ENCODE peak calls at places on chromosomes 11 and 22, in four cellular contexts. One of them, this sample, is unnamed.

GRCh38 chr11:40280161-40281054 is 1179.0 kb downstream of the LRRC4C start:
- DNase-seq in IMR-90: no peak
- DNase-seq in H9: no peak
- DNase-seq in H1: no peak
- DNase-seq in this sample: peak; percentile 45

GRCh38 chr11:57248780-57249383 is 11.8 kb upstream of the APLNR start:
- DNase-seq in IMR-90: peak; percentile 67
- DNase-seq in H9: peak; percentile 89
- DNase-seq in H1: peak; percentile 85
- DNase-seq in this sample: peak; percentile 91

GRCh38 chr11:124122123-124122522 is 6.9 kb downstream of the VWA5A start:
- DNase-seq in IMR-90: no peak
- DNase-seq in H9: no peak
- DNase-seq in H1: no peak
- DNase-seq in this sample: peak; percentile 28

GRCh38 chr11:120455487-120455886 is 56.1 kb upstream of the GRIK4 start:
- DNase-seq in IMR-90: no peak
- DNase-seq in H9: no peak
- DNase-seq in H1: no peak
- DNase-seq in this sample: no peak

GRCh38 chr11:122159173-122159701 is 43.2 kb upstream of the BLID start:
- DNase-seq in IMR-90: peak; percentile 65
- DNase-seq in H9: no peak
- DNase-seq in H1: no peak
- DNase-seq in this sample: peak; percentile 17

GRCh38 chr22:24039046-24039445 is 27.9 kb downstream of the CABIN1 start:
- DNase-seq in IMR-90: no peak
- DNase-seq in H9: no peak
- DNase-seq in H1: no peak
- DNase-seq in this sample: no peak

GRCh38 chr11:128470081-128470480 is 117.3 kb downstream of the ETS1 start:
- DNase-seq in IMR-90: no peak
- DNase-seq in H9: no peak
- DNase-seq in H1: no peak
- DNase-seq in this sample: no peak

GRCh38 chr11:68145120-68145866 is 24.1 kb upstream of the CHKA start:
- DNase-seq in IMR-90: no peak
- DNase-seq in H9: no peak
- DNase-seq in H1: no peak
- DNase-seq in this sample: no peak

GRCh38 chr11:94933225-94934130 is 39.9 kb downstream of the CWC15 start:
- DNase-seq in IMR-90: peak; percentile 97
- DNase-seq in H9: no peak
- DNase-seq in H1: no peak
- DNase-seq in this sample: no peak

GRCh38 chr11:95715777-95716241 is 73.8 kb downstream of the FAM76B start:
- DNase-seq in IMR-90: no peak
- DNase-seq in H9: no peak
- DNase-seq in H1: no peak
- DNase-seq in this sample: no peak

GRCh38 chr11:122733301-122733686 is 77.8 kb downstream of the UBASH3B start:
- DNase-seq in IMR-90: peak; percentile 92
- DNase-seq in H9: no peak
- DNase-seq in H1: no peak
- DNase-seq in this sample: no peak

GRCh38 chr22:29143848-29144785 is 61.6 kb upstream of the EMID1 start:
- DNase-seq in IMR-90: no peak
- DNase-seq in H9: no peak
- DNase-seq in H1: peak; percentile 45
- DNase-seq in this sample: no peak

GRCh38 chr22:39712938-39713525 is 142.5 kb downstream of the CACNA1I start:
- DNase-seq in IMR-90: no peak
- DNase-seq in H9: no peak
- DNase-seq in H1: no peak
- DNase-seq in this sample: no peak

GRCh38 chr11:112769170-112769569 is 192.1 kb upstream of the NCAM1 start:
- DNase-seq in IMR-90: no peak
- DNase-seq in H9: no peak
- DNase-seq in H1: no peak
- DNase-seq in this sample: no peak

GRCh38 chr11:118918128-118918685 is 7.5 kb downstream of the BCL9L start:
- DNase-seq in IMR-90: peak; percentile 91
- DNase-seq in H9: peak; percentile 84
- DNase-seq in H1: no peak
- DNase-seq in this sample: peak; percentile 98

GRCh38 chr11:49208006-49208721 is at the start of gene FOLH1:
- DNase-seq in IMR-90: no peak
- DNase-seq in H9: peak; percentile 42
- DNase-seq in H1: peak; percentile 51
- DNase-seq in this sample: peak; percentile 66

GRCh38 chr22:50051930-50052329 is 6.2 kb downstream of the TTLL8 start:
- DNase-seq in IMR-90: no peak
- DNase-seq in H9: no peak
- DNase-seq in H1: no peak
- DNase-seq in this sample: no peak

GRCh38 chr11:61442616-61443015 is 12.7 kb downstream of the SDHAF2 start:
- DNase-seq in IMR-90: no peak
- DNase-seq in H9: no peak
- DNase-seq in H1: no peak
- DNase-seq in this sample: no peak

GRCh38 chr11:64754124-64754918 is 5.5 kb downstream of the PYGM start:
- DNase-seq in IMR-90: no peak
- DNase-seq in H9: peak; percentile 30
- DNase-seq in H1: no peak
- DNase-seq in this sample: no peak

GRCh38 chr22:36907464-36907863 is 6.0 kb upstream of the CSF2RB start:
- DNase-seq in IMR-90: no peak
- DNase-seq in H9: no peak
- DNase-seq in H1: no peak
- DNase-seq in this sample: no peak

GRCh38 chr22:32396746-32397145 is 15.3 kb downstream of the RTCB start:
- DNase-seq in IMR-90: no peak
- DNase-seq in H9: no peak
- DNase-seq in H1: no peak
- DNase-seq in this sample: no peak

GRCh38 chr22:37552560-37553163 is 7.6 kb upstream of the CDC42EP1 start:
- DNase-seq in IMR-90: peak; percentile 55
- DNase-seq in H9: peak; percentile 75
- DNase-seq in H1: peak; percentile 62
- DNase-seq in this sample: peak; percentile 89

GRCh38 chr11:96037267-96037990 is 113.5 kb upstream of the MTMR2 start:
- DNase-seq in IMR-90: no peak
- DNase-seq in H9: no peak
- DNase-seq in H1: no peak
- DNase-seq in this sample: peak; percentile 80

GRCh38 chr11:113167599-113167998 is 146.8 kb upstream of the TTC12 start:
- DNase-seq in IMR-90: no peak
- DNase-seq in H9: no peak
- DNase-seq in H1: no peak
- DNase-seq in this sample: no peak

GRCh38 chr22:23128269-23129108 is 13.3 kb downstream of the RSPH14 start:
- DNase-seq in IMR-90: peak; percentile 84
- DNase-seq in H9: peak; percentile 81
- DNase-seq in H1: peak; percentile 96
- DNase-seq in this sample: peak; percentile 82

GRCh38 chr11:18789942-18790341 is 1.7 kb downstream of the PTPN5 start:
- DNase-seq in IMR-90: no peak
- DNase-seq in H9: peak; percentile 26
- DNase-seq in H1: no peak
- DNase-seq in this sample: no peak

GRCh38 chr11:36012410-36012809 is 68.5 kb downstream of the LDLRAD3 start:
- DNase-seq in IMR-90: peak; percentile 56
- DNase-seq in H9: no peak
- DNase-seq in H1: no peak
- DNase-seq in this sample: no peak

GRCh38 chr22:28021998-28022660 is 103.1 kb upstream of the PITPNB start:
- DNase-seq in IMR-90: no peak
- DNase-seq in H9: no peak
- DNase-seq in H1: no peak
- DNase-seq in this sample: no peak

GRCh38 chr11:27861706-27862430 is 161.6 kb upstream of the BDNF start:
- DNase-seq in IMR-90: peak; percentile 95
- DNase-seq in H9: no peak
- DNase-seq in H1: no peak
- DNase-seq in this sample: no peak

GRCh38 chr11:3223932-3224729 is 5.5 kb upstream of the MRGPRG start:
- DNase-seq in IMR-90: no peak
- DNase-seq in H9: peak; percentile 57
- DNase-seq in H1: peak; percentile 54
- DNase-seq in this sample: peak; percentile 43

GRCh38 chr11:34890812-34891211 is 25.4 kb downstream of the APIP start:
- DNase-seq in IMR-90: peak; percentile 55
- DNase-seq in H9: no peak
- DNase-seq in H1: no peak
- DNase-seq in this sample: no peak

GRCh38 chr22:31490496-31490925 is 869 bp upstream of the EIF4ENIF1 start:
- DNase-seq in IMR-90: peak; percentile 79
- DNase-seq in H9: peak; percentile 39
- DNase-seq in H1: peak; percentile 50
- DNase-seq in this sample: peak; percentile 68

GRCh38 chr22:47476226-47476625 is 713.8 kb downstream of the TBC1D22A start:
- DNase-seq in IMR-90: no peak
- DNase-seq in H9: no peak
- DNase-seq in H1: no peak
- DNase-seq in this sample: no peak

GRCh38 chr22:19180740-19181410 is 2.3 kb upstream of the SLC25A1 start:
- DNase-seq in IMR-90: no peak
- DNase-seq in H9: no peak
- DNase-seq in H1: no peak
- DNase-seq in this sample: no peak

GRCh38 chr11:7204778-7205177 is 46.9 kb upstream of the SYT9 start:
- DNase-seq in IMR-90: no peak
- DNase-seq in H9: no peak
- DNase-seq in H1: no peak
- DNase-seq in this sample: peak; percentile 19

GRCh38 chr22:25970348-25970995 is 198.8 kb upstream of the SEZ6L start:
- DNase-seq in IMR-90: no peak
- DNase-seq in H9: peak; percentile 52
- DNase-seq in H1: no peak
- DNase-seq in this sample: peak; percentile 93

GRCh38 chr22:46351767-46352166 is 16.3 kb downstream of the TRMU start:
- DNase-seq in IMR-90: no peak
- DNase-seq in H9: no peak
- DNase-seq in H1: no peak
- DNase-seq in this sample: no peak
- H4K5ac ChIP-seq in IMR-90: no peak overlapping the region
- H4K5ac ChIP-seq in H9: no peak overlapping the region
- H4K5ac ChIP-seq in H1: no peak overlapping the region
- H4K5ac ChIP-seq in this sample: no peak overlapping the region

GRCh38 chr11:77854838-77855237 is 33.9 kb downstream of the AAMDC start:
- DNase-seq in IMR-90: no peak
- DNase-seq in H9: no peak
- DNase-seq in H1: no peak
- DNase-seq in this sample: peak; percentile 16
- H4K5ac ChIP-seq in IMR-90: no peak overlapping the region
- H4K5ac ChIP-seq in H9: no peak overlapping the region
- H4K5ac ChIP-seq in H1: no peak overlapping the region
- H4K5ac ChIP-seq in this sample: no peak overlapping the region

GRCh38 chr11:44622721-44623258 is 57.3 kb downstream of the CD82 start:
- DNase-seq in IMR-90: no peak
- DNase-seq in H9: peak; percentile 14
- DNase-seq in H1: peak; percentile 34
- DNase-seq in this sample: no peak
- H4K5ac ChIP-seq in IMR-90: no peak overlapping the region
- H4K5ac ChIP-seq in H9: no peak overlapping the region
- H4K5ac ChIP-seq in H1: no peak overlapping the region
- H4K5ac ChIP-seq in this sample: no peak overlapping the region

DNA sequence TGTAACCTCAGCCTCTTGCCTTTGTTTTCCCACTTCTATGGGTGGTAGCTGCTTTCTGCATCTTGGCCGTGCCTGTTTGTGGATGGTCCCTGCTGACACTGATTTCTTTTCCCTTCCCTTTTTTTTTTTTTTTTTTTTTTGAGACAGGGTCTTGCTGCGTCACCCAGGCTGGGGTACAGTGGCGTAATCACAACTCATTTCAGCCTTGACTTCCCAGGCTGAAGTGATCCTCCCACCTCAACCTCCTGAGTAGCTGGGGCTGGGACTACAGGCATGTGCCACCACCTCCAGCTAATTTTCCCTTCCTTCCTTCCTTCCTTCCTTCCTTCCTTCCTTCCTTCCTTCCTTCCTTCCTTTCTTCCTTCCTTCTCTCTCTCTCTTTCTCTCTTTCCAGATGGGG is 57.7 kb upstream of the EP300 start:
- DNase-seq in IMR-90: no peak
- DNase-seq in H9: no peak
- DNase-seq in H1: no peak
- DNase-seq in this sample: no peak
- H4K5ac ChIP-seq in IMR-90: no peak overlapping the region
- H4K5ac ChIP-seq in H9: no peak overlapping the region
- H4K5ac ChIP-seq in H1: no peak overlapping the region
- H4K5ac ChIP-seq in this sample: no peak overlapping the region

GRCh38 chr22:48926663-48927062 is 901.0 kb downstream of the BRD1 start:
- DNase-seq in IMR-90: no peak
- DNase-seq in H9: no peak
- DNase-seq in H1: peak; percentile 31
- DNase-seq in this sample: no peak
- H4K5ac ChIP-seq in IMR-90: no peak overlapping the region
- H4K5ac ChIP-seq in H9: no peak overlapping the region
- H4K5ac ChIP-seq in H1: no peak overlapping the region
- H4K5ac ChIP-seq in this sample: no peak overlapping the region

DNA sequence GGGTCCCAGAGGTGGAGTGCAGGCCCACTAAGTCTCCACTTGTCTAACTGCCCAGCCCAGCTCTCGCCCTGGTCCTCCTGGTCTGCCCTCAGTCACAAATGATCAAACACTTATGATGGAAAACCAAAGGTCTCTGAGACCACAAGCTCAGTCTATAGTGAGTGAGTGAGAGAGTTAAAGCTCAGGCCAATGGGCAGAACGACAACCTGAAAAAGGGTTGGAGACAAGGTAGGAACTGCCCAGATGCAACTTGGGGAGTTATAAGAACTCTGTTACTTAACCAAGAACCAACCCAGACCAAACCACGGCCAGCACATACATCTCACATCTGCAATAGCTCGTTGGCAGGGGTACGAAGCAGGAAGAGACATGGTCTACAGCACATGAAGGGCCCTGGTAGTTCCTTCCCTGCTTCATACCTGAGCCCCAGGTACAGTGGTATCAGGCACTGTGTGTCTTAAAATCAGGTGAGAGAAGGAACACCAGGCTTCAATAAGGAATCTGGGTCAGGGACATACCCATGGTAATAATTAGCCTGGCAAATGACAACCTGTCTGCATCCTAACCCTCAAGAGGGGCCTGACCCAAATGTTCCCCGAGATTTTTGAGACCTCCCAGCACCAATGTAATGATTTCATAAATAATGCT is 35.7 kb downstream of the SERPIND1 start:
- DNase-seq in IMR-90: no peak
- DNase-seq in H9: no peak
- DNase-seq in H1: no peak
- DNase-seq in this sample: no peak
- H4K5ac ChIP-seq in IMR-90: no peak overlapping the region
- H4K5ac ChIP-seq in H9: no peak overlapping the region
- H4K5ac ChIP-seq in H1: no peak overlapping the region
- H4K5ac ChIP-seq in this sample: no peak overlapping the region